ENCODE peak calls at places on chromosomes 6 and 20, in four cellular contexts. P is GM12878, D is K562, I is HepG2. K is an unnamed sample.

GRCh38 chr6:24991748-24992467 is 56.1 kb upstream of the RIPOR2 start:
- DNase-seq in D (peak), P (peak), I (peak), K (peak)

GRCh38 chr6:127188752-127189151 is 70.3 kb downstream of the RSPO3 start:
- DNase-seq in D (no peak), I (no peak), P (no peak), K (no peak)

GRCh38 chr6:54850061-54850460 is 3.5 kb downstream of the FAM83B start:
- DNase-seq in P (no peak), I (no peak), D (no peak), K (no peak)

GRCh38 chr20:6178537-6178936 is 55.7 kb upstream of the FERMT1 start:
- DNase-seq in D (no peak), I (peak), P (no peak), K (peak)

GRCh38 chr6:85458782-85459181 is 8.9 kb downstream of the NT5E start:
- DNase-seq in D (no peak), I (no peak), P (no peak), K (peak)

GRCh38 chr6:163536770-163537169 is 122.3 kb downstream of the QKI start:
- DNase-seq in D (no peak), P (no peak), I (no peak), K (no peak)

GRCh38 chr6:9795880-9796279 is 619.0 kb downstream of the TFAP2A start:
- DNase-seq in P (no peak), I (no peak), D (no peak), K (no peak)

GRCh38 chr6:52574709-52575489 is 2.0 kb downstream of the TRAM2 start:
- DNase-seq in D (peak), P (peak), I (no peak), K (no peak)

GRCh38 chr20:39048000-39048696 is 86.0 kb downstream of the DHX35 start:
- DNase-seq in D (peak), P (peak), I (peak), K (peak)

DNA sequence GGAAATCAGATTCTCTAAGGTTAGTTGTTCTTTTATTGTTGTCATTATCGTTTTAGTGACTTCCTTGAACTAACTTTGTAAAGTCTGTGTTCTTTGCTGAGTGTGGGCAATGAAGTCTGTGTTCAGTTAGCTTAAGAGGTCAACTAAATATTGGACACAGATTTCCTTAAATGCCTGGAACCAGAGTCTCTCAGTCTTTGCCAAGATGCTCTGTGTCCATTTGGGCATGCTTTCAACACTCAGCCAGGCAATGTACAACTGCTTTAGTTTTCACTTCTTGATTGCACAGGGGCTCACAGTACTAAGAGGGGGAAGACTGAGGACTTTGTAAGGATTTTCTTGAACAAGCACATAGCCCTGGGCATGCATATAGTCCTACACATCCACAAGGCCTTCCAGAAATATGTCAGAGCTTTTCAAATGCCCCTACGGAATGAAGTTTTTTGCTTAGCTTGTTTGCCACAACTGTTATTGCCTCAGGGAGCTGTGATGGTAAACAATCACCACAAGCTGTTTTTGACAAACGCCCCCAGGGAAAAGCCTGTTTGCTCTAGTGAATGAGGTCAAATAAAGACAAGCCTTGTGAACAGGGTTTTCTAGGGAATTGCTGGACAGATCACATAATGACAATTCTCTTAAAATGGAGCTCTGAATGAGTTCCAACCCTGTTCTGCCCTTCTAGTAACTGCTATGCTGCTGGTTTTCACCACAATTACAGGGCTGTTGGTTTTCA is 82.5 kb downstream of the B3GAT2 start:
- DNase-seq in P (no peak), D (no peak), I (no peak), K (no peak)
- TF ChIP-seq CREB1 in P (no peak), D (no peak), I (no peak), K (no peak)

GRCh38 chr6:130156908-130157307 is 65.8 kb downstream of the SAMD3 start:
- DNase-seq in I (no peak), P (no peak), D (no peak), K (no peak)
- H3K4me3 ChIP-seq in I (no peak), P (no peak), D (no peak), K (no peak)

DNA sequence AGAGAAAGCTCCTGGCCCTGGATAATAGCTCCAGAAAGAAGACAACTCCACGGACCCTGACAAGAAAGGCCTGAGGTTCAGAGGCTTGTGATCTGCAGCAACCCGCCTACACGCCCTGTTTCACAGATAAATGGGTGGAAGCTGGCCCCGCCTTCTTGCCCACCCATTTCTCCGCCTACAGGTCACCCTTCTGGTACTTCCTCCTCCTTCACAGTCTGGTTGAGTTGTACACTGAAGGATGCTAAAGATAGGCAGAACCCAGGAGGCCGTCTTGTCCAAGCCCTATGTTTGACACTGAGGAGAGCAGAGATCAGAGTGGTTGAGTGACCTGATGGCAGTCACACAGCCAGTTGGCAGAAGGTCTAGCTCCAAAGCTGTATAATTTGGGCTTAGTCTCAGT is 34.2 kb upstream of the MDGA1 start:
- DNase-seq in P (peak), D (peak), I (no peak), K (no peak)
- TF ChIP-seq JUNB in P (no peak), D (no peak), I (no peak), K (no peak)

GRCh38 chr20:46154796-46155195 is 36.7 kb downstream of the CD40 start:
- DNase-seq in P (no peak), I (no peak), D (no peak), K (no peak)
- TF ChIP-seq CREB1 in P (no peak), I (no peak), D (no peak), K (no peak)

DNA sequence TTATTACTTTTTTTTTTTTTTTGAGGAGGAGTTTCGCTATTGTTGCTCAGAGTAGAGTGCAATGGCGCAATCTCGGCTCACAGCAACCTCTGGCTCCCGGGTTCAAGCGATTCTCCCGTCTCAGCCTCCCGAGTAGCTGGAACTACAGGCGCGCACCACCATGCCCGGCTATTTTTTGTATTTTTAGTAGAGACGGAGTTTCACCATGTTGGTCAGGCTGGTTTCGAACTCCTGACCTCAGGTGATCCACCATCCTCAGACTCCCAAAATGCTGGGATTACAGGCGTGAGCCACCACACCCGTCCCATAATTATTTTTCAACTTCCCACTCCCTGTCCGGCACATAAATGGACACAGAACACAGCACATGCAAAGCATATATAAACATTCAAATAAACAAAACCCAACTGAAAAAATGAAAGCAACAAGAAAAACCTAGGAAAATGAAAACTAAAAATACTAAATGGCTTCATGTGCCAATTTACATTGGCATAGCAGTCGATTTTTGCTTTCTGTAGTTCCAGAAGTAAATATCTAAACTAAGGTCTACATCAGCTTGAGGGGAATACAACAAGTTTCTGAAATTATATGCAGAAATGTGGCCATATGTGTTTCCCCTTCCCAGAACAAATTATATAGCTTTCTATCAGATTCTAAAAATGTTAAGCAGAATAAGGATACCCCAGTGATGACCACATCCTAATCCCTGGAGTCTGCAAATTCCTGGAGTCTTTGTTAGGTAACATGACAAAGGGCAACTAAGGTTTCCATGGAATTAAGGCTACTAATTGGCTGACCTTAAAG is 113.9 kb downstream of the HFE start:
- DNase-seq in D (no peak), I (no peak), P (no peak), K (peak)
- H3K4me3 ChIP-seq in D (peak), I (no peak), P (peak), K (peak)

GRCh38 chr20:34539756-34540155 is 18.8 kb upstream of the MAP1LC3A start:
- DNase-seq in P (no peak), D (no peak), I (no peak), K (no peak)

GRCh38 chr20:34536798-34537394 is 20.7 kb downstream of the DYNLRB1 start:
- DNase-seq in P (no peak), D (peak), I (peak), K (peak)

GRCh38 chr20:34540596-34541263 is 17.8 kb upstream of the MAP1LC3A start:
- DNase-seq in D (no peak), P (no peak), I (no peak), K (no peak)

GRCh38 chr20:34537651-34538050 is 20.9 kb upstream of the MAP1LC3A start:
- DNase-seq in D (no peak), I (no peak), P (no peak), K (no peak)

DNA sequence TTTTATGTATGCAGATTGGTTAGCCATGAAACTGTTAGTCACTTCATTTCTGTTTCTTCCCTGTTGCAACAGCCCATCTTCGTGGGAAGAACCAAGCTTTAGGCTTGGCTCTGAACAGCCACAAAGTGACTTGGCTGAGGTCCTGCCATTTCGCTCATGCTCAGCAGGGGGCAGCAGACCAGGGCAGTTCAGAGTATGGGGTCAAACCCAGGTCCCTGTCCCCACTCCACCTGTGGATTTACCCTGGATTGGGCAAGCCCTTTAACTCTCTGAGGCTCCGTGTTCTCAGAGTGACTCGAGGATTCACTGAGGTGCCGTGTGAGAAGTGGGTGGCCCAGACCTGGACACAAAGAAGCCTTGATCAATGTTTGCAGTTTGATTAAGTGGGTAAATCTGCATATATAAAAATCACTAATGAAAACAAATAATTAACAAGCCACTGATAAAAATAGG is 19.8 kb upstream of the MAP1LC3A start:
- DNase-seq in P (no peak), I (peak), D (peak), K (peak)
- TF ChIP-seq JUNB in P (no peak), I (no peak), D (no peak), K (no peak)

DNA sequence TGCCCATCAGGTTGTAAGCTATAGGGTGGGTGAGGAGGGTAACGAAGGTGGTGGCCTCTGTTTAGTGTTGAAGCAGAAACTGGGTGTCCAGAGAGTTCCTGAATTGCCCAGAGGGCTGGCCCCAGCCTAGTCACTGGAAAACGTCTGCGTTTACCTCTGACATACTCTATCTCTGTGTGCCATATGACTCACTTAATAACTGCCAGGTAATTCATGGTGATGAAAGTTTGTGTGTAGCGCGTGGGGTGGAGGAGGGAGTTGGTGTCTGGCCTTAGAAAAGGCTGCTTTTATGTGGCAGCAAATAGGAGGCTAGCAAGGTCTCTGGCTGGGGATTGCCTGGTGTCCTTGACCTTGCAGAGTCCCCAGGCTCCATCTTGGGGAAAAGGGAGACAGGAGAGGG is 47.3 kb downstream of the SLC35D3 start:
- DNase-seq in I (no peak), P (no peak), D (no peak), K (no peak)
- TF ChIP-seq CREB1 in I (no peak), P (no peak), D (no peak), K (no peak)